ENCODE peak calls at places on chromosomes 5 and 9, in ten cellular contexts. N is iris pigment epithelial cell; D is stimulated activated CD4-positive, alpha-beta T cell treated with anti-CD3 and anti-CD28 coated beads, Interleukin-1b, Interleukin-23, amount 100 ng/mL, for 48 hours; J is GM04503; A is dermis blood vessel endothelial cell; L is SK-MEL-5; M is iPS-NIHi11; R is HEK293T; F is nephron progenitor cell; W is KG1. Q is an unnamed sample.

GRCh38 chr9:120931278-120932085 is 4.9 kb upstream of the TRAF1 start:
- DNase-seq in J (no peak), L (peak; percentile 85), A (peak; percentile 88), W (peak; percentile 74), F (no peak), M (no peak), R (no peak), N (peak; percentile 76), D (peak; percentile 72), Q (peak; percentile 63)

GRCh38 chr9:111863636-111864035 is 33.0 kb upstream of the UGCG start:
- DNase-seq in J (no peak), N (no peak), D (no peak), R (no peak), F (no peak), M (no peak), A (no peak), L (no peak), W (no peak), Q (no peak)

GRCh38 chr5:159051431-159052281 is 48.1 kb downstream of the EBF1 start:
- DNase-seq in N (peak; percentile 16), J (no peak), W (no peak), F (peak; percentile 80), M (peak; percentile 50), A (peak; percentile 53), D (peak; percentile 9), L (no peak), R (no peak), Q (peak; percentile 17)

GRCh38 chr9:98315067-98315453 is 59.6 kb upstream of the TBC1D2 start:
- DNase-seq in N (no peak), F (no peak), M (no peak), R (no peak), L (no peak), W (no peak), D (no peak), A (no peak), J (no peak), Q (no peak)

GRCh38 chr5:146722361-146722779 is 156.2 kb downstream of the PPP2R2B start:
- DNase-seq in J (no peak), F (no peak), A (no peak), N (peak; percentile 84), D (no peak), M (no peak), W (peak; percentile 1), L (no peak), R (no peak), Q (no peak)

GRCh38 chr5:123871373-123871772 is 359.4 kb downstream of the CSNK1G3 start:
- DNase-seq in R (no peak), M (no peak), D (no peak), J (no peak), L (no peak), A (no peak), F (no peak), W (no peak), N (no peak), Q (no peak)

GRCh38 chr5:144093868-144094267 is 76.6 kb downstream of the YIPF5 start:
- DNase-seq in L (no peak), J (no peak), W (peak; percentile 0), N (no peak), M (no peak), A (no peak), R (no peak), D (no peak), F (no peak), Q (no peak)

GRCh38 chr5:126481243-126481642 is 58.0 kb downstream of the GRAMD2B start:
- DNase-seq in L (no peak), A (no peak), R (no peak), D (no peak), N (peak; percentile 72), J (no peak), W (no peak), F (no peak), M (no peak), Q (no peak)

GRCh38 chr5:140734354-140734753 is 34.1 kb downstream of the ZMAT2 start:
- DNase-seq in N (peak; percentile 27), M (peak; percentile 11), A (peak; percentile 31), L (peak; percentile 48), W (no peak), J (no peak), F (no peak), R (peak; percentile 20), D (no peak), Q (peak; percentile 47)

GRCh38 chr5:982377-983237 is 26.0 kb upstream of the NKD2 start:
- DNase-seq in J (no peak), W (no peak), M (peak; percentile 92), N (no peak), A (peak; percentile 39), L (peak; percentile 62), D (no peak), F (peak; percentile 55), R (peak; percentile 69), Q (no peak)

GRCh38 chr9:128416014-128416413 is 4.6 kb upstream of the CERCAM start:
- DNase-seq in W (no peak), L (no peak), A (no peak), J (no peak), N (no peak), D (no peak), F (no peak), M (no peak), R (no peak), Q (no peak)

GRCh38 chr5:147509710-147510651 is at the start of gene DPYSL3:
- DNase-seq in W (no peak), L (peak; percentile 58), D (no peak), R (peak; percentile 46), F (peak; percentile 83), M (peak; percentile 67), N (peak; percentile 75), A (peak; percentile 88), J (no peak), Q (peak; percentile 89)

GRCh38 chr5:95846554-95847260 is 24.2 kb upstream of the GLRX start:
- DNase-seq in L (peak; percentile 84), M (peak; percentile 85), A (peak; percentile 87), N (peak; percentile 85), D (peak; percentile 54), J (no peak), R (peak; percentile 77), F (peak; percentile 68), W (peak; percentile 27), Q (peak; percentile 62)

GRCh38 chr5:405421-405820 is 37.6 kb upstream of the EXOC3 start:
- DNase-seq in L (no peak), N (no peak), W (no peak), A (no peak), R (no peak), M (no peak), J (no peak), F (no peak), D (no peak), Q (no peak)

GRCh38 chr9:137296214-137297059 is 5.6 kb downstream of the NRARP start:
- DNase-seq in A (peak; percentile 96), D (no peak), M (no peak), N (peak; percentile 75), J (no peak), F (peak; percentile 14), W (no peak), L (no peak), R (no peak), Q (no peak)

GRCh38 chr5:91957671-91958070 is 574.6 kb upstream of the ARRDC3 start:
- DNase-seq in N (peak; percentile 28), D (no peak), M (no peak), F (no peak), A (no peak), W (no peak), J (no peak), L (no peak), R (no peak), Q (no peak)

Q was measured in RPMI7951.